ENCODE peak calls at places on chromosomes 4 and X, in five cellular contexts. One of them, this sample, is unnamed. For H3K27me3, the result is how much of the 10 kb centered on the place peaks cover.

GRCh38 chr4:153603258-153603657 is 80.8 kb upstream of the TLR2 start:
- DNase-seq in testis: no peak
- DNase-seq in MM.1S: no peak
- DNase-seq in body of pancreas: no peak
- DNase-seq in psoas muscle: no peak
- DNase-seq in this sample: no peak

GRCh38 chr4:171087089-171087488 is 726.1 kb upstream of the GALNTL6 start:
- DNase-seq in testis: no peak
- DNase-seq in MM.1S: no peak
- DNase-seq in body of pancreas: no peak
- DNase-seq in psoas muscle: no peak
- DNase-seq in this sample: no peak

GRCh38 chrX:139932077-139932900 is 564 bp downstream of the ATP11C start:
- DNase-seq in testis: peak
- DNase-seq in MM.1S: peak
- DNase-seq in body of pancreas: peak
- DNase-seq in psoas muscle: peak
- DNase-seq in this sample: peak

GRCh38 chr4:17468638-17469221 is 43.2 kb downstream of the QDPR start:
- DNase-seq in testis: peak
- DNase-seq in MM.1S: peak
- DNase-seq in body of pancreas: no peak
- DNase-seq in psoas muscle: no peak
- DNase-seq in this sample: no peak

GRCh38 chr4:122172266-122172665 is 20.1 kb downstream of the BLTP1 start:
- DNase-seq in testis: no peak
- DNase-seq in MM.1S: no peak
- DNase-seq in body of pancreas: no peak
- DNase-seq in psoas muscle: no peak
- DNase-seq in this sample: no peak

GRCh38 chr4:182242793-182243192 is 409 bp upstream of the TENM3 start:
- DNase-seq in testis: no peak
- DNase-seq in MM.1S: no peak
- DNase-seq in body of pancreas: no peak
- DNase-seq in psoas muscle: no peak
- DNase-seq in this sample: no peak

GRCh38 chrX:31099536-31100090 is 27.8 kb upstream of the FTHL17 start:
- DNase-seq in testis: no peak
- DNase-seq in MM.1S: no peak
- DNase-seq in body of pancreas: no peak
- DNase-seq in psoas muscle: no peak
- DNase-seq in this sample: no peak

GRCh38 chr4:150310159-150310895 is 232.1 kb downstream of the DCLK2 start:
- DNase-seq in testis: no peak
- DNase-seq in MM.1S: no peak
- DNase-seq in body of pancreas: no peak
- DNase-seq in psoas muscle: no peak
- DNase-seq in this sample: no peak

GRCh38 chr4:78528327-78528726 is 23.2 kb upstream of the ANXA3 start:
- DNase-seq in testis: no peak
- DNase-seq in MM.1S: no peak
- DNase-seq in body of pancreas: no peak
- DNase-seq in psoas muscle: no peak
- DNase-seq in this sample: no peak

GRCh38 chr4:140125374-140125773 is 28.6 kb downstream of the MAML3 start:
- DNase-seq in testis: no peak
- DNase-seq in MM.1S: no peak
- DNase-seq in body of pancreas: no peak
- DNase-seq in psoas muscle: no peak
- DNase-seq in this sample: no peak

GRCh38 chr4:4490041-4490440 is 51.8 kb downstream of the STX18 start:
- DNase-seq in testis: no peak
- DNase-seq in MM.1S: peak
- DNase-seq in body of pancreas: no peak
- DNase-seq in psoas muscle: no peak
- DNase-seq in this sample: no peak

GRCh38 chr4:182770259-182770968 is 146.8 kb downstream of the DCTD start:
- DNase-seq in testis: no peak
- DNase-seq in MM.1S: no peak
- DNase-seq in body of pancreas: no peak
- DNase-seq in psoas muscle: no peak
- DNase-seq in this sample: peak

GRCh38 chrX:1719270-1719669 is 104.4 kb downstream of the ASMT start:
- DNase-seq in testis: no peak
- DNase-seq in MM.1S: no peak
- DNase-seq in body of pancreas: no peak
- DNase-seq in psoas muscle: no peak
- DNase-seq in this sample: no peak

GRCh38 chr4:147247577-147247976 is 233.3 kb upstream of the EDNRA start:
- DNase-seq in testis: no peak
- DNase-seq in MM.1S: no peak
- DNase-seq in body of pancreas: no peak
- DNase-seq in psoas muscle: no peak
- DNase-seq in this sample: no peak

GRCh38 chr4:2135083-2135482 is 76.0 kb downstream of the NAT8L start:
- DNase-seq in testis: no peak
- DNase-seq in MM.1S: no peak
- DNase-seq in body of pancreas: no peak
- DNase-seq in psoas muscle: no peak
- DNase-seq in this sample: no peak

GRCh38 chr4:154506253-154506652 is 14.7 kb upstream of the DCHS2 start:
- DNase-seq in testis: no peak
- DNase-seq in MM.1S: peak
- DNase-seq in body of pancreas: no peak
- DNase-seq in psoas muscle: no peak
- DNase-seq in this sample: no peak

GRCh38 chr4:1459081-1459480 is 52.8 kb upstream of the NKX1-1 start:
- DNase-seq in testis: no peak
- DNase-seq in MM.1S: no peak
- DNase-seq in body of pancreas: no peak
- DNase-seq in psoas muscle: no peak
- DNase-seq in this sample: no peak

GRCh38 chr4:180449395-180449956 is 1793.7 kb upstream of the TENM3 start:
- DNase-seq in testis: peak
- DNase-seq in MM.1S: peak
- DNase-seq in body of pancreas: peak
- DNase-seq in psoas muscle: no peak
- DNase-seq in this sample: no peak

GRCh38 chr4:5972571-5972970 is 45.7 kb downstream of the C4orf50 start:
- DNase-seq in testis: peak
- DNase-seq in MM.1S: no peak
- DNase-seq in body of pancreas: no peak
- DNase-seq in psoas muscle: no peak
- DNase-seq in this sample: no peak

GRCh38 chr4:25509656-25510055 is 132.6 kb downstream of the ANAPC4 start:
- DNase-seq in testis: no peak
- DNase-seq in MM.1S: no peak
- DNase-seq in body of pancreas: no peak
- DNase-seq in psoas muscle: no peak
- DNase-seq in this sample: no peak

GRCh38 chr4:5845035-5845905 is 47.6 kb downstream of the CRMP1 start:
- DNase-seq in testis: no peak
- DNase-seq in MM.1S: no peak
- DNase-seq in body of pancreas: no peak
- DNase-seq in psoas muscle: no peak
- DNase-seq in this sample: no peak

GRCh38 chr4:158809611-158810486 is 41.0 kb downstream of the FNIP2 start:
- DNase-seq in testis: peak
- DNase-seq in MM.1S: peak
- DNase-seq in body of pancreas: no peak
- DNase-seq in psoas muscle: no peak
- DNase-seq in this sample: no peak

GRCh38 chr4:136742330-136742729 is 790.0 kb downstream of the PCDH18 start:
- DNase-seq in testis: no peak
- DNase-seq in MM.1S: no peak
- DNase-seq in body of pancreas: no peak
- DNase-seq in psoas muscle: no peak
- DNase-seq in this sample: no peak

GRCh38 chr4:140448830-140449229 is 21.4 kb upstream of the CLGN start:
- DNase-seq in testis: no peak
- DNase-seq in MM.1S: no peak
- DNase-seq in body of pancreas: no peak
- DNase-seq in psoas muscle: no peak
- DNase-seq in this sample: no peak

GRCh38 chr4:80268081-80268823 is 1.8 kb downstream of the FGF5 start:
- DNase-seq in testis: no peak
- DNase-seq in MM.1S: no peak
- DNase-seq in body of pancreas: no peak
- DNase-seq in psoas muscle: no peak
- DNase-seq in this sample: no peak

GRCh38 chr4:80266902-80267380 is 477 bp downstream of the FGF5 start:
- DNase-seq in testis: peak
- DNase-seq in MM.1S: no peak
- DNase-seq in body of pancreas: no peak
- DNase-seq in psoas muscle: no peak
- DNase-seq in this sample: no peak

GRCh38 chr4:80268936-80269335 is 2.5 kb downstream of the FGF5 start:
- DNase-seq in testis: no peak
- DNase-seq in MM.1S: no peak
- DNase-seq in body of pancreas: no peak
- DNase-seq in psoas muscle: no peak
- DNase-seq in this sample: no peak

GRCh38 chr4:80271806-80272205 is 5.3 kb downstream of the FGF5 start:
- DNase-seq in testis: no peak
- DNase-seq in MM.1S: no peak
- DNase-seq in body of pancreas: no peak
- DNase-seq in psoas muscle: no peak
- DNase-seq in this sample: no peak

DNA sequence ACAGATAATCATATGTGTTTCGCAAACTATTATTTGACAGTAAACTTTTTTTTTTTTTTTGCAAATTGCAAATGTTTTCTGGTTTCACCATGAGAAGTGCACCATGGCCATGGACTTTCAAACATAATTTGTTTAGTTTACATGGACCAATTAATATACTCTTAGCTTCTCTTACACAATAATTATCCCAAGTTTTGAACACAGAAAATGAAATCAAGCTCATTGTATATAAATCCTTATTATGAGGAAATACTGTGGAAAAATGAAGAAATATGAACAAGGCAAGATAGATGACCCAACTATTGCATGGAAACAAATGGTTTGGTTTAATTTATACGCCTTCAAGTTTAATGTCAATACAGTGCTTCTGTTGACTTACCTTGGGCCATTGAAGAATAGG is 3.9 kb downstream of the FGF5 start:
- DNase-seq in testis: no peak
- DNase-seq in MM.1S: no peak
- DNase-seq in body of pancreas: no peak
- DNase-seq in psoas muscle: no peak
- DNase-seq in this sample: no peak
- H3K27me3 ChIP-seq in testis: under half
- H3K27me3 ChIP-seq in MM.1S: under half
- H3K27me3 ChIP-seq in body of pancreas: under half
- H3K27me3 ChIP-seq in psoas muscle: under half
- H3K27me3 ChIP-seq in this sample: under half

DNA sequence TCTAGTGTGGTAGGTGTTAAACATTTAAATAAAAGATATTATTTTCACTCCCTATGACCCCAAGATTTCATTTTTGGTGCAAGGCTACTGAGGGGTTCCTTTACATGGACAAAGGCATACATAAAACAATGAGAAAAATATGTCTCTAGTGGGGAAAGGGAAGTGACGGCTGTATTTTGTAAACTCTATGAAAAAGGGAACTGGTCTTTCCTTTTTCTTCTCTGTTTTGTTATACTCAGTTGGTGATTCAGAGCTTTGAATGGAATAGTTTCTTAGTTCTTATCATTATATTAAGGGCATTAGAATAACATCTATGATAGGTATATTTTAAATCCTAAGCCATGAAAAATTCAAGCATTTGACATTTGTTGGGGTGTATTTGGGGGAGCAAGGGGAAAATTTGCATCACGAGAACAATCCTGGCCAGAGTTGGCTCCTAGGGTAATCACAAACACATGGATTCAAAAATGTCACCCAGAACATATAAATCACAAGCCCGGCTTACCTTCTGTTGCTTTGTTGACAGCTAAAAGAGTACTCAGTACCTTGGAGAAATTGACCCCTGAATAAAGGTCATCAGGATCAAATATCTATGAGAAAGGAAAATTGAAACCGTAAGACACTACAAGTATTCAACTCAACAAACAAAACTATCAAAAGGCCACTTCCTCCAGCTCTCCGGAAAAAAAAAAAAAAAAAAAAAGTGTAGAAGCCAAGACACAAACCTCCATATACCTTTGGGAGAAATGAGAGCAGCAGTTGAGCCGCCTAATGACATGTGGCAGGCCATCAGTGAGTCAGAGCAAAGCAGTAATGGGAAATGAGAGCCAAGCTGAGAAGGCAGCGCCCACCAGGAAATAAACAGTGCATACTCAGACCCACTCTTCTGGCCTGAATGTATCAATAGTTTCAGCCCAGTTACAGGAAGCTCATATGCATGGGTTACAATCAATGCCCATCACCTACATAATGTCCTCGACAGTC is 33.4 kb downstream of the ARHGEF6 start:
- DNase-seq in testis: no peak
- DNase-seq in MM.1S: peak
- DNase-seq in body of pancreas: no peak
- DNase-seq in psoas muscle: no peak
- DNase-seq in this sample: no peak
- H3K27ac ChIP-seq in testis: no peak
- H3K27ac ChIP-seq in MM.1S: no peak
- H3K27ac ChIP-seq in body of pancreas: no peak
- H3K27ac ChIP-seq in psoas muscle: peak
- H3K27ac ChIP-seq in this sample: peak

GRCh38 chrX:10471426-10471825 is 149.0 kb downstream of the MID1 start:
- DNase-seq in testis: no peak
- DNase-seq in MM.1S: no peak
- DNase-seq in body of pancreas: no peak
- DNase-seq in psoas muscle: no peak
- DNase-seq in this sample: no peak
- H3K27me3 ChIP-seq in testis: under half
- H3K27me3 ChIP-seq in MM.1S: under half
- H3K27me3 ChIP-seq in body of pancreas: under half
- H3K27me3 ChIP-seq in psoas muscle: under half
- H3K27me3 ChIP-seq in this sample: under half

DNA sequence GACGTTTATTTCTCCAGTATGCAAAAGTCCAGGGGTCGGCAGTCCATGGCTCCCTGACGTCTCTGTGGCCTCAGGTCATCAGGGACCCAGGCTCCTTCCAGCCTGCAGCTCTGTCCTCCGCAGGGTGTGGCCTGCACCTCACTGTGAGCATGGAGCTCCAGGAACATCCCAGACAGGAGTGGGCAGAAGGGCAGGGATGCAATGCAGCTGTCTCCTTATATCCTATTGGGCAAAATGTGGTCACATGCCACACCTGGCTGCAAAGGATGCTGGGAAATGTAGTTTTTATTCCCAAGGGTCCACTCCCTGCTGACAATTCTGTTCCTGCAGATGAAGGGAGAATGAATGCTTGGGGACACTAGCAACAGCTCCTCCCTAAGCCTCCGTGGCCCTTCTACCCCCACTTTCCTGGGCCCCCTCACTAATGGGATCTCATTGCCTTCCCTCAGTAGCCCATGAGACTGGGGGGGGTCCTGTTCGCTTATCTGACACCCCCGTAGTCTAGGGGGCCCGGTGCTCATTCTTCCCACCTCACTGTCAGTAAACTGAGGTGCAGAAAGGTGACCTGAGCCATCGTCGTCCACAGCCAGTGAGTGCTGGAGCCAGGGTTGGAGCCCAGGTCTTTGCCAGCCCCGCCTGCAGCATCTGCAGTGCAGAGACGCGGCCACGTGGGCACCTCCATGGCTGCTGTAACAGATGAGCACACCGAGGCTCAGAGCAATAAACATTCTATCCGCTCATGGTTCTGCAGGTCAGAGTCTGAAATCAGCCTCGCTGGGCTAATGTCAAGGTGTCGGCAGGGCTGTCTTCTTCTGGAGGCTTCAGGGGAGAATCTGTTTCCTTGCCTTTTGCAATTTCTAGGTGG is 5.9 kb upstream of the GRPEL1 start:
- DNase-seq in testis: peak
- DNase-seq in MM.1S: peak
- DNase-seq in body of pancreas: no peak
- DNase-seq in psoas muscle: no peak
- DNase-seq in this sample: no peak
- H3K27ac ChIP-seq in testis: no peak
- H3K27ac ChIP-seq in MM.1S: no peak
- H3K27ac ChIP-seq in body of pancreas: no peak
- H3K27ac ChIP-seq in psoas muscle: peak
- H3K27ac ChIP-seq in this sample: no peak